ENCODE peak calls at places on chromosome 12, in ten cellular contexts. M is ovary; F is CD4-positive, CD25-positive, alpha-beta regulatory T cell; J is cardiac muscle cell; P is GM12878; W is OCI-LY7; D is aorta; R is tibial artery; I is uterus; L is heart left ventricle. Q is an unnamed sample.

GRCh38 chr12:123119808-123120207 is 31.1 kb downstream of the PITPNM2 start:
- DNase-seq in D (no peak), R (no peak), W (no peak), P (peak; percentile 57), M (no peak), J (no peak), I (no peak), L (no peak), F (peak; percentile 92), Q (no peak)

GRCh38 chr12:131049569-131050339 is 96.0 kb downstream of the ADGRD1 start:
- DNase-seq in J (no peak), I (no peak), D (peak; percentile 72), L (no peak), W (no peak), P (no peak), R (no peak), M (no peak), F (no peak), Q (peak; percentile 56)

GRCh38 chr12:117968084-117968789 is 553 bp downstream of the KSR2 start:
- DNase-seq in D (no peak), I (no peak), J (no peak), W (no peak), L (no peak), P (no peak), R (no peak), F (no peak), M (no peak), Q (no peak)

GRCh38 chr12:74725154-74725553 is 187.5 kb downstream of the ATXN7L3B start:
- DNase-seq in R (no peak), P (no peak), M (no peak), J (peak; percentile 61), I (no peak), L (no peak), W (no peak), D (no peak), F (no peak), Q (no peak)

GRCh38 chr12:32471601-32472001 is 72.2 kb downstream of the FGD4 start:
- DNase-seq in F (no peak), M (no peak), J (no peak), L (no peak), W (no peak), D (no peak), P (no peak), I (no peak), R (no peak), Q (no peak)

GRCh38 chr12:2297004-2297403 is 244.2 kb downstream of the CACNA1C start:
- DNase-seq in I (no peak), W (peak; percentile 16), R (no peak), D (no peak), F (no peak), L (no peak), M (no peak), P (no peak), J (no peak), Q (peak; percentile 42)

GRCh38 chr12:113096675-113097461 is 38.7 kb downstream of the RASAL1 start:
- DNase-seq in I (no peak), L (no peak), M (no peak), J (no peak), R (no peak), P (no peak), W (no peak), D (no peak), F (no peak), Q (no peak)

GRCh38 chr12:132836803-132837331 is 8.2 kb upstream of the GOLGA3 start:
- DNase-seq in R (no peak), L (no peak), M (no peak), J (no peak), D (no peak), F (no peak), W (peak; percentile 18), P (no peak), I (no peak), Q (no peak)

GRCh38 chr12:119222222-119222951 is 43.7 kb downstream of the HSPB8 start:
- DNase-seq in L (no peak), P (no peak), M (no peak), R (no peak), I (no peak), F (no peak), J (no peak), W (no peak), D (no peak), Q (no peak)

GRCh38 chr12:127685476-127686234 is 581.3 kb upstream of the TMEM132C start:
- DNase-seq in F (no peak), J (no peak), W (no peak), P (no peak), R (no peak), M (no peak), D (no peak), L (no peak), I (no peak), Q (no peak)

GRCh38 chr12:93387780-93388179 is 10.1 kb downstream of the NUDT4 start:
- DNase-seq in D (no peak), R (no peak), L (no peak), P (no peak), F (no peak), W (no peak), I (no peak), J (peak; percentile 47), M (no peak), Q (no peak)

GRCh38 chr12:111777345-111778045 is 10.8 kb downstream of the ALDH2 start:
- DNase-seq in F (no peak), J (no peak), M (no peak), R (peak; percentile 49), L (peak; percentile 50), I (no peak), D (no peak), P (no peak), W (no peak), Q (peak; percentile 22)

GRCh38 chr12:120496353-120497340 is 734 bp downstream of the DYNLL1 start:
- DNase-seq in D (peak; percentile 88), J (peak; percentile 66), F (peak; percentile 43), I (peak; percentile 70), R (peak; percentile 67), L (peak; percentile 76), P (no peak), M (peak; percentile 76), W (peak; percentile 76), Q (peak; percentile 71)

GRCh38 chr12:33830070-33830469 is 192.2 kb upstream of the ALG10 start:
- DNase-seq in M (no peak), I (no peak), P (no peak), J (no peak), D (no peak), L (no peak), W (no peak), R (no peak), F (no peak), Q (no peak)

GRCh38 chr12:63961048-63961447 is 116.5 kb downstream of the SRGAP1 start:
- DNase-seq in W (no peak), M (no peak), P (no peak), J (no peak), L (no peak), D (no peak), F (no peak), R (no peak), I (no peak), Q (no peak)
- H3K27ac ChIP-seq in W (no peak overlapping the region), M (no peak overlapping the region), P (no peak overlapping the region), J (no peak overlapping the region), L (no peak overlapping the region), D (no peak overlapping the region), F (no peak overlapping the region), R (no peak overlapping the region), I (no peak overlapping the region), Q (no peak overlapping the region)

GRCh38 chr12:89762498-89763170 is 54.0 kb upstream of the ATP2B1 start:
- DNase-seq in P (peak; percentile 51), R (no peak), L (no peak), W (no peak), D (no peak), M (no peak), J (no peak), F (no peak), I (no peak), Q (no peak)
- H3K4me1 ChIP-seq in P (peaks cover 37% of the 10 kb centered on the region), R (no peaks in the 10 kb centered on the region), L (no peaks in the 10 kb centered on the region), W (peaks cover 34% of the 10 kb centered on the region), D (no peaks in the 10 kb centered on the region), M (no peaks in the 10 kb centered on the region), J (no peaks in the 10 kb centered on the region), F (peaks cover 54% of the 10 kb centered on the region), I (no peaks in the 10 kb centered on the region), Q (no peaks in the 10 kb centered on the region)

DNA sequence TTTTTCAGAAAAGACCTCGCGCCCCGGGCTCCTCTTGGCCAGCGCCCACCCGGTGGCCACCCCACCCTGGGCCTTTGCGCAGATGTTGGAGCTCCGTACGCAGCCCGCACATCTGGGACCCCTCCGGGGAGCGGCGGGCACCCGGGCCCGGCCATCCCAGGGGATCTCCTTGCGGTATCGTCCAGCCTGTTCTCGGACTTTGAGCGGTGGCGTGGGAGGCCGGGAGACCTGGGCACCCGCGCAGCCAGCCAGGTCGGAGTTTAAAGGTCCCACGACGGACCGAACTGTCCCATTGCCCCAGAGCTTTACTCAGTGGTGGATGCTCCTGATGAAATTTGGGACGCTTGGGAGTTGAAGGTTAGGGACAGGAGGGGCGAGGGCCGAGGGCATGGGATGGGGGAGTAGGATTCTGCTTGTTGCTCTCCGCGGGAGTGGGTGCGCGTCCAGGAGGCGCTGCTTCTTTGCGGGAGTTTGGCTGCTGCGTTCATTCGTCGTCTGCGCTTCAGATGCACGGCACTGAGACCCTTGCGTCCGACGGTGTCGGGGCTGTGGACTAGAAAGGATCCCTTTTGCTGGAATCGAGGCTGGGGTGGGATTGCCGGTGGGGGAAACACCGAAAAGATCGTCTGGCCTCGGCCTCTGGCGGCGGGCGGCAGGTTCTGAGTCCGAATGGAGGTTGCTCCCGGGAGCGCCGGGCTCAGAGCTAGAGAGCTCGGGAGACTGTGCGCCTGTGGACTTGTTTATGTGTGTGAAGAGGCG is 1.4 kb downstream of the NTF3 start:
- DNase-seq in D (no peak), P (no peak), F (no peak), M (no peak), R (peak; percentile 49), I (no peak), W (no peak), J (no peak), L (no peak), Q (no peak)
- H3K27ac ChIP-seq in D (peak overlapping the region; percentile 36), P (no peak overlapping the region), F (no peak overlapping the region), M (peak overlapping the region; percentile 41), R (peak overlapping the region; percentile 96), I (peak overlapping the region; percentile 25), W (no peak overlapping the region), J (no peak overlapping the region), L (no peak overlapping the region), Q (peak overlapping the region; percentile 58)

GRCh38 chr12:25718081-25718731 is 165.1 kb upstream of the LMNTD1 start:
- DNase-seq in M (no peak), R (no peak), W (no peak), J (no peak), P (no peak), I (no peak), F (no peak), D (no peak), L (no peak), Q (no peak)

GRCh38 chr12:25716842-25717241 is 163.8 kb upstream of the LMNTD1 start:
- DNase-seq in J (no peak), I (no peak), L (no peak), P (no peak), D (no peak), F (no peak), R (no peak), W (no peak), M (no peak), Q (no peak)

GRCh38 chr12:25719505-25719904 is 166.4 kb upstream of the LMNTD1 start:
- DNase-seq in W (no peak), M (no peak), R (no peak), P (no peak), L (no peak), F (no peak), I (no peak), J (no peak), D (no peak), Q (no peak)

GRCh38 chr12:25715147-25715546 is 162.1 kb upstream of the LMNTD1 start:
- DNase-seq in M (no peak), D (no peak), P (no peak), W (no peak), R (no peak), I (no peak), F (no peak), L (no peak), J (no peak), Q (no peak)

GRCh38 chr12:25717552-25717951 is 164.5 kb upstream of the LMNTD1 start:
- DNase-seq in P (no peak), I (no peak), F (no peak), M (no peak), D (no peak), R (no peak), L (no peak), W (no peak), J (no peak), Q (no peak)
- H3K4me1 ChIP-seq in P (peaks cover 13% of the 10 kb centered on the region), I (no peaks in the 10 kb centered on the region), F (no peaks in the 10 kb centered on the region), M (no peaks in the 10 kb centered on the region), D (no peaks in the 10 kb centered on the region), R (no peaks in the 10 kb centered on the region), L (no peaks in the 10 kb centered on the region), W (no peaks in the 10 kb centered on the region), J (no peaks in the 10 kb centered on the region), Q (no peaks in the 10 kb centered on the region)